ENCODE peak calls at places on chromosome 4, in six cellular contexts. T, H, B, O, U and M are unnamed samples.

GRCh38 chr4:88226143-88226542 is 58.2 kb downstream of the PPM1K start:
- DNase-seq in H (no peak), B (no peak), T (no peak), U (no peak), O (no peak), M (no peak)

GRCh38 chr4:52925531-52925968 is 63.4 kb downstream of the RASL11B start:
- DNase-seq in B (no peak), O (no peak), U (no peak), T (no peak), H (peak), M (no peak)

GRCh38 chr4:83548151-83548905 is 12.4 kb downstream of the GPAT3 start:
- DNase-seq in B (peak), T (no peak), H (peak), O (peak), U (peak), M (peak)

GRCh38 chr4:123649644-123650356 is 253.2 kb downstream of the SPRY1 start:
- DNase-seq in U (no peak), O (peak), B (no peak), H (peak), T (peak), M (no peak)

GRCh38 chr4:173879286-173879908 is 349.4 kb upstream of the HAND2 start:
- DNase-seq in O (no peak), U (no peak), H (no peak), T (no peak), B (no peak), M (no peak)

GRCh38 chr4:172042714-172043114 is 229.5 kb downstream of the GALNTL6 start:
- DNase-seq in B (no peak), T (no peak), O (peak), U (no peak), H (no peak), M (peak)

GRCh38 chr4:68987007-68987406 is 35.4 kb upstream of the UGT2A3 start:
- DNase-seq in O (no peak), B (no peak), H (no peak), U (no peak), T (no peak), M (no peak)

GRCh38 chr4:6779667-6780565 is 2.6 kb upstream of the KIAA0232 start:
- DNase-seq in U (no peak), T (no peak), H (peak), B (no peak), O (no peak), M (no peak)

GRCh38 chr4:31929676-31930075 is 1209.5 kb downstream of the PCDH7 start:
- DNase-seq in O (no peak), B (no peak), T (no peak), H (no peak), U (no peak), M (no peak)

GRCh38 chr4:124722069-124722468 is 9.5 kb upstream of the ANKRD50 start:
- DNase-seq in B (no peak), U (no peak), T (no peak), H (no peak), O (no peak), M (no peak)

GRCh38 chr4:54085284-54085683 is 14.7 kb upstream of the GSX2 start:
- DNase-seq in O (peak), T (no peak), U (no peak), B (peak), H (peak), M (peak)

GRCh38 chr4:168731706-168732414 is 235.0 kb downstream of the PALLD start:
- DNase-seq in O (peak), H (no peak), U (no peak), B (no peak), T (no peak), M (no peak)

GRCh38 chr4:87073187-87073569 is 138.4 kb downstream of the AFF1 start:
- DNase-seq in B (no peak), T (no peak), U (no peak), H (no peak), O (no peak), M (no peak)

GRCh38 chr4:138897818-138898226 is 117.8 kb upstream of the NOCT start:
- DNase-seq in B (peak), O (peak), H (peak), T (no peak), U (no peak), M (no peak)

GRCh38 chr4:107930821-107931774 is at the start of gene CYP2U1:
- DNase-seq in O (peak), U (peak), H (peak), T (peak), B (no peak), M (peak)